ENCODE peak calls at places on chromosomes 4 and X, in eight cellular contexts. W is RWPE1; X is upper lobe of left lung; Q is kidney; J is lung; A is CD8-positive, alpha-beta memory T cell; P is H9; S is brain microvascular endothelial cell. O is an unnamed sample.

GRCh38 chr4:113908829-113909228 is 70.6 kb downstream of the ARSJ start:
- DNase-seq in P (no peak), A (no peak), X (no peak), W (no peak), S (no peak), Q (no peak), J (no peak), O (peak)

GRCh38 chrX:150569155-150569477 is 695 bp downstream of the MTM1 start:
- DNase-seq in Q (peak), P (no peak), S (peak), X (peak), J (no peak), A (peak), W (no peak), O (peak)

GRCh38 chr4:77695769-77696168 is 90.1 kb downstream of the CXCL13 start:
- DNase-seq in W (peak), X (no peak), J (no peak), A (no peak), S (peak), Q (no peak), P (no peak), O (no peak)

GRCh38 chr4:168632246-168632832 is 135.5 kb downstream of the PALLD start:
- DNase-seq in P (no peak), X (no peak), A (no peak), W (no peak), S (no peak), J (no peak), Q (no peak), O (no peak)

GRCh38 chrX:155662297-155662696 is 49.5 kb upstream of the TMLHE start:
- DNase-seq in S (no peak), W (no peak), X (no peak), J (no peak), P (no peak), Q (no peak), A (no peak), O (no peak)

GRCh38 chr4:158238574-158238973 is 28.3 kb downstream of the TMEM144 start:
- DNase-seq in S (no peak), A (no peak), P (no peak), X (no peak), J (no peak), W (no peak), Q (no peak), O (no peak)

GRCh38 chr4:3369781-3370660 is 71.7 kb upstream of the HGFAC start:
- DNase-seq in Q (no peak), P (peak), J (no peak), X (peak), W (no peak), A (no peak), S (peak), O (no peak)

GRCh38 chr4:28354874-28355273 is 1494.2 kb downstream of the STIM2 start:
- DNase-seq in P (no peak), X (no peak), S (no peak), J (no peak), A (no peak), W (no peak), Q (no peak), O (no peak)

GRCh38 chr4:36208884-36209473 is 35.3 kb downstream of the ARAP2 start:
- DNase-seq in A (peak), P (no peak), W (no peak), Q (no peak), X (no peak), J (no peak), S (no peak), O (no peak)

GRCh38 chrX:13892856-13893255 is 76.0 kb upstream of the GPM6B start:
- DNase-seq in X (no peak), A (no peak), Q (no peak), W (no peak), J (no peak), P (no peak), S (no peak), O (no peak)

GRCh38 chrX:144601010-144601409 is 646.3 kb upstream of the SPANXN1 start:
- DNase-seq in W (no peak), X (no peak), S (no peak), P (no peak), A (no peak), J (no peak), Q (no peak), O (no peak)

GRCh38 chr4:137129471-137130244 is 402.6 kb downstream of the PCDH18 start:
- DNase-seq in Q (no peak), S (no peak), J (no peak), P (no peak), X (no peak), A (no peak), W (no peak), O (no peak)

GRCh38 chrX:120301497-120301896 is 9.8 kb downstream of the TMEM255A start:
- DNase-seq in A (no peak), W (no peak), P (no peak), S (no peak), Q (no peak), J (no peak), X (no peak), O (no peak)

GRCh38 chr4:139943277-139943676 is 210.7 kb downstream of the MAML3 start:
- DNase-seq in S (no peak), A (no peak), J (no peak), W (no peak), P (no peak), Q (no peak), X (no peak), O (no peak)

GRCh38 chrX:107626481-107626880 is 1.8 kb upstream of the PRPS1 start:
- DNase-seq in P (no peak), J (no peak), A (no peak), Q (no peak), S (no peak), X (no peak), W (no peak), O (no peak)

GRCh38 chr4:153466637-153467153 is 535 bp downstream of the TMEM131L start:
- DNase-seq in P (no peak), X (no peak), S (no peak), W (peak), J (no peak), A (no peak), Q (peak), O (no peak)

GRCh38 chrX:129654652-129655546 is at the start of gene APLN:
- DNase-seq in J (no peak), W (no peak), S (no peak), Q (peak), A (no peak), X (no peak), P (no peak), O (no peak)

GRCh38 chrX:68238568-68238967 is 194.7 kb downstream of the OPHN1 start:
- DNase-seq in A (no peak), W (no peak), J (no peak), P (peak), S (no peak), X (no peak), Q (no peak), O (no peak)

GRCh38 chr4:59553739-59554126 is 1646.4 kb upstream of the ADGRL3 start:
- DNase-seq in P (no peak), A (no peak), W (peak), Q (no peak), J (no peak), S (peak), X (no peak), O (no peak)

GRCh38 chr4:184534511-184535391 is 60.4 kb upstream of the IRF2 start:
- DNase-seq in P (no peak), S (peak), J (no peak), Q (no peak), X (no peak), W (no peak), A (no peak), O (peak)

GRCh38 chrX:135273162-135273561 is 21.3 kb downstream of the ETDA start:
- DNase-seq in J (no peak), A (no peak), W (no peak), Q (no peak), S (no peak), P (no peak), X (no peak), O (no peak)

GRCh38 chrX:12011075-12011474 is 127.2 kb upstream of the FRMPD4 start:
- DNase-seq in J (no peak), Q (no peak), W (peak), A (no peak), P (no peak), X (no peak), S (peak), O (no peak)

GRCh38 chr4:34046580-34046979 is 2197.7 kb downstream of the ARAP2 start:
- DNase-seq in Q (no peak), A (no peak), J (no peak), S (peak), X (no peak), P (no peak), W (peak), O (no peak)

GRCh38 chrX:23953908-23954269 is 46.1 kb downstream of the CXorf58 start:
- DNase-seq in P (no peak), S (no peak), W (no peak), A (no peak), Q (no peak), X (no peak), J (no peak), O (peak)

GRCh38 chrX:15815779-15816452 is 25.6 kb downstream of the ZRSR2 start:
- DNase-seq in Q (no peak), S (no peak), W (no peak), X (peak), A (no peak), J (no peak), P (peak), O (no peak)

GRCh38 chr4:123599061-123599919 is 202.7 kb downstream of the SPRY1 start:
- DNase-seq in A (no peak), Q (no peak), J (no peak), W (no peak), X (no peak), P (no peak), S (no peak), O (no peak)

GRCh38 chrX:14964500-14964899 is 91.3 kb downstream of the MOSPD2 start:
- DNase-seq in Q (no peak), W (no peak), S (peak), J (no peak), A (no peak), P (no peak), X (no peak), O (no peak)

GRCh38 chr4:184815046-184815877 is 10.5 kb downstream of the ACSL1 start:
- DNase-seq in J (peak), W (peak), P (peak), A (no peak), Q (peak), S (peak), X (peak), O (no peak)

GRCh38 chr4:48909697-48910096 is 3.1 kb upstream of the OCIAD2 start:
- DNase-seq in Q (peak), J (peak), S (peak), A (no peak), P (peak), X (no peak), W (peak), O (no peak)

GRCh38 chr4:18106620-18107019 is 85.1 kb upstream of the LCORL start:
- DNase-seq in J (no peak), P (no peak), A (no peak), W (no peak), Q (no peak), S (no peak), X (no peak), O (no peak)

GRCh38 chr4:40316782-40317635 is 18.1 kb upstream of the CHRNA9 start:
- DNase-seq in S (peak), Q (no peak), A (peak), J (peak), P (peak), W (peak), X (peak), O (peak)
- H3K27ac ChIP-seq in S (peak), Q (peak), A (peak), J (peak), P (peak), W (peak), X (peak), O (peak)

GRCh38 chr4:75180790-75181776 is 248.2 kb downstream of the PARM1 start:
- DNase-seq in A (no peak), X (no peak), P (peak), J (no peak), Q (no peak), S (peak), W (no peak), O (no peak)
- H3K27ac ChIP-seq in A (no peak), X (no peak), P (no peak), J (peak), Q (no peak), S (no peak), W (no peak), O (no peak)

GRCh38 chrX:117713411-117713810 is 403.2 kb downstream of the KLHL13 start:
- DNase-seq in W (no peak), P (no peak), A (no peak), X (no peak), Q (no peak), J (no peak), S (no peak), O (no peak)

GRCh38 chrX:117707948-117708743 is 408.5 kb downstream of the KLHL13 start:
- DNase-seq in A (no peak), P (no peak), W (no peak), J (no peak), Q (no peak), S (no peak), X (no peak), O (no peak)

GRCh38 chrX:117711774-117712173 is 404.8 kb downstream of the KLHL13 start:
- DNase-seq in J (no peak), S (no peak), P (no peak), W (no peak), A (no peak), X (no peak), Q (no peak), O (no peak)
- H3K27ac ChIP-seq in J (no peak), S (no peak), P (no peak), W (no peak), A (no peak), X (no peak), Q (no peak), O (no peak)

DNA sequence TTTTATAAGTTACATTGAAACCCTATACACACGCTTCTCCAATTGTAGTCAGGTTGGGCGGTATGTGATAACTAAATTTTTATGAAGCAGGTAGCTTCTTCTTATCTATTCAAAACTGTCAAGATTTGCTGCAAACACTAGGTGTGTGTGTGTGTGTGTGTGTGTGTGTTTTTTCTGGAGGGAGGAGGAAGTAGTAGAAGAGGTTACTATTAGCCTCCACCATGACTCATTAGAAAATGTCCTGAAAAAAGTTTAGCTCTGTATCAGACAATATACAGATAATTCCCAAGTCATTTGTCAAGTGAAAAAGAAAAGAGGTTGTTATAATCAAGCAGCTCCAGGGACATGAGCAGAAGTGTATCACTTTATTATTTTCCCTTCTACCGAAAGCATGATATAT is 33.9 kb downstream of the PCDH7 start:
- DNase-seq in S (no peak), P (no peak), Q (no peak), X (no peak), A (no peak), W (peak), J (no peak), O (no peak)
- H3K27ac ChIP-seq in S (peak), P (no peak), Q (no peak), X (no peak), A (no peak), W (no peak), J (no peak), O (no peak)

GRCh38 chr4:53688186-53688790 is 97.0 kb upstream of the LNX1 start:
- DNase-seq in J (no peak), S (peak), A (no peak), W (peak), X (no peak), Q (no peak), P (no peak), O (no peak)
- H3K27ac ChIP-seq in J (no peak), S (peak), A (no peak), W (no peak), X (no peak), Q (no peak), P (no peak), O (no peak)

GRCh38 chr4:7463584-7464258 is 29.0 kb upstream of the PSAPL1 start:
- DNase-seq in S (no peak), A (no peak), X (no peak), J (no peak), P (no peak), W (no peak), Q (no peak), O (no peak)

GRCh38 chr4:7464259-7464655 is 29.5 kb upstream of the PSAPL1 start:
- DNase-seq in S (no peak), Q (no peak), W (no peak), A (no peak), X (no peak), J (no peak), P (peak), O (no peak)

GRCh38 chr4:7469023-7469422 is 34.3 kb upstream of the PSAPL1 start:
- DNase-seq in J (no peak), Q (no peak), A (no peak), S (no peak), W (no peak), P (no peak), X (no peak), O (no peak)

GRCh38 chr4:7466904-7467303 is 32.2 kb upstream of the PSAPL1 start:
- DNase-seq in S (no peak), J (no peak), W (no peak), X (no peak), A (no peak), P (no peak), Q (no peak), O (no peak)

GRCh38 chr4:7466215-7466614 is 31.5 kb upstream of the PSAPL1 start:
- DNase-seq in A (no peak), Q (no peak), S (no peak), P (no peak), X (no peak), J (no peak), W (no peak), O (no peak)
- H3K27ac ChIP-seq in A (no peak), Q (no peak), S (no peak), P (no peak), X (no peak), J (no peak), W (no peak), O (no peak)

DNA sequence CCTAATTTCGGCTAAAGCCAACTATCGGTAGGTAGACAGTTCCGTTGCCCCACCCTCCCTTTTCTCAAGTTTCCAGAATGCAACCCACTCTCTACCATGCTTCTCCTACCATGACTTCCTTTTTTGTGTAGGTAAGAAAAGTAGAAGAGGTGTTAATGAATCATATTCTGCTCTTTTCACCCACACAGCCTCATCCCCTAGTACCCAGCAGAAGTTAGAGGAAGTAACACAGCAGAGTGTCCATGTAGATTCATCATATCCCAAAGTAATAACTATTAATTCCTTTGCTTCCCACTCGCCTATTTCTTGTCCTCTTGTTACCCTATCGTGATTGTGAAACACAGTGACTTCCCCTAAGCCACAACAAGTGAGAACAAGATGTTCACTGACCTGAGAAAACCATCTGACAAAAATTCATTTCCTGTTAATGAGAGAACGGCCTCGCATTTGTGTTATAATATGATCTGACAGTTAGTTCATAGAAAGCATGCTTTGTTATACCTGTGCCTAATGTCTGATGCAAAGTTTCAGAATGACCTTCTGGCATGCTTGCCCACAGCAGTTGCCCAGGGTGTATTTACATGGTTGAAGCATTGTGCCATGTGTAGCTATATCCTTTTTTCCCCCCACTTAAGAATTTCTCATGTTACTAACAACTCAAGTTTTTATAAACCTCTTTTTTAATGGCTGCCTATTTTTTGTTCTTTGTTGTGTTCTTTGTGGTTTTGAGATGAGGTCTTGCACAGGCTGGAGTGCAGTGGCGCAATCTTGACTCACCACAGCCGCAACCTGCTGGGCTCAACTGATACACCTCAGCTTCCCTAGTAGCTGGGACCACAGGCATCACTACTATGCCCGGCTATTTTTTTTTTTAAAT is 185.6 kb downstream of the RAP1GDS1 start:
- DNase-seq in Q (no peak), S (peak), W (peak), A (peak), P (no peak), J (no peak), X (peak), O (peak)
- H3K27ac ChIP-seq in Q (no peak), S (peak), W (peak), A (peak), P (no peak), J (no peak), X (peak), O (no peak)

GRCh38 chr4:99506781-99507180 is 4.0 kb upstream of the C4orf17 start:
- DNase-seq in W (no peak), X (no peak), P (no peak), J (no peak), Q (no peak), A (no peak), S (no peak), O (no peak)

GRCh38 chr4:99507349-99507748 is 3.5 kb upstream of the C4orf17 start:
- DNase-seq in A (no peak), Q (no peak), W (no peak), J (no peak), X (no peak), P (no peak), S (no peak), O (no peak)

GRCh38 chr4:99504804-99505502 is 5.9 kb upstream of the C4orf17 start:
- DNase-seq in A (no peak), S (no peak), P (no peak), Q (no peak), J (no peak), X (no peak), W (no peak), O (no peak)

GRCh38 chr4:99510721-99511120 is at the start of gene C4orf17:
- DNase-seq in W (no peak), Q (no peak), X (no peak), A (no peak), S (no peak), P (no peak), J (no peak), O (no peak)

GRCh38 chr4:99507762-99508161 is 3.1 kb upstream of the C4orf17 start:
- DNase-seq in S (no peak), P (no peak), J (no peak), Q (no peak), A (no peak), X (no peak), W (peak), O (peak)
- H3K27ac ChIP-seq in S (no peak), P (no peak), J (no peak), Q (no peak), A (no peak), X (no peak), W (no peak), O (peak)

GRCh38 chrX:41686788-41687187 is 2.0 kb upstream of the GPR34 start:
- DNase-seq in A (no peak), S (no peak), X (no peak), P (no peak), J (no peak), W (no peak), Q (no peak), O (no peak)

GRCh38 chrX:41684138-41684537 is 4.6 kb upstream of the GPR34 start:
- DNase-seq in A (no peak), P (no peak), Q (no peak), X (no peak), S (no peak), W (no peak), J (no peak), O (no peak)

GRCh38 chrX:41688835-41689234 is at the start of gene GPR34:
- DNase-seq in P (no peak), A (no peak), J (no peak), Q (no peak), W (no peak), X (no peak), S (no peak), O (no peak)

GRCh38 chrX:41688154-41688553 is 619 bp upstream of the GPR34 start:
- DNase-seq in Q (no peak), X (no peak), S (no peak), W (no peak), J (no peak), P (no peak), A (no peak), O (no peak)

DNA sequence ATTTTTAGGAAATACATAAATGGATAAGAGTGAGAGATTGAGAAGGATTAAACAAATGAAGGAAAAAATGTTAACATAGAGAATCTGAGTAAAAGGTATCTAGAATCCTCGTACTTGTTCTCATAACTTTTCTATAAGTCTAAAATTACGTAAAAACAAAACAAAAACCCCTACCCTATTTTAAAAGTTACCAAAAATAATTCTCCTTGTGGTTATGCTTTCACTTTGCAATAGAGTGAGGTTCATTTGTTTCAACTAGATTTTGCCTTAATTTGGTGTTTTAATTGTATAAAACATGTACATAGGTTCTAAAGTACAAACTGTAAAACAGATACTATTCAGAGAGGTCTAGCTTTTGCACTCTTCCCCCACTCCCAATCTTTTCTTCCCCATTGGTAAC is 3.8 kb upstream of the GPR34 start:
- DNase-seq in J (no peak), X (no peak), S (no peak), P (no peak), W (no peak), Q (no peak), A (no peak), O (no peak)
- H3K27ac ChIP-seq in J (no peak), X (no peak), S (no peak), P (no peak), W (no peak), Q (no peak), A (no peak), O (no peak)